ENCODE peak calls at places on chromosomes 12 and 14, in five cellular contexts. V is NCI-H146, K is heart right ventricle, E is EL, C is dorsolateral prefrontal cortex. L is an unnamed sample.

GRCh38 chr14:74671789-74672188 is 41.1 kb downstream of the AREL1 start:
- DNase-seq in V (no peak), K (no peak), E (peak; percentile 79), C (no peak), L (no peak)

GRCh38 chr14:90140956-90141316 is 79.1 kb downstream of the KCNK13 start:
- DNase-seq in V (no peak), K (no peak), E (peak; percentile 72), C (no peak), L (peak; percentile 63)

GRCh38 chr14:74204481-74204880 is 34.8 kb upstream of the VSX2 start:
- DNase-seq in V (no peak), K (no peak), E (no peak), C (no peak), L (no peak)

GRCh38 chr14:94342334-94342934 is 19.3 kb upstream of the SERPINA6 start:
- DNase-seq in V (no peak), K (peak; percentile 89), E (peak; percentile 99), C (peak; percentile 37), L (peak; percentile 85)

GRCh38 chr12:48356041-48356768 is 5.5 kb upstream of the ZNF641 start:
- DNase-seq in V (no peak), K (no peak), E (no peak), C (no peak), L (no peak)

GRCh38 chr14:79017561-79017960 is 847.4 kb downstream of the NRXN3 start:
- DNase-seq in V (no peak), K (no peak), E (no peak), C (no peak), L (no peak)

GRCh38 chr12:12070674-12071661 is at the start of gene BCL2L14:
- DNase-seq in V (peak; percentile 74), K (no peak), E (no peak), C (no peak), L (peak; percentile 7)

GRCh38 chr14:74429221-74429691 is 3.2 kb upstream of the SYNDIG1L start:
- DNase-seq in V (no peak), K (no peak), E (no peak), C (no peak), L (no peak)

GRCh38 chr14:65239143-65239672 is 136.9 kb upstream of the MAX start:
- DNase-seq in V (no peak), K (no peak), E (peak; percentile 89), C (no peak), L (no peak)

GRCh38 chr12:45402288-45402687 is 186.4 kb downstream of the ANO6 start:
- DNase-seq in V (no peak), K (peak; percentile 32), E (no peak), C (no peak), L (no peak)

GRCh38 chr12:69254046-69254445 is 14.7 kb downstream of the CPSF6 start:
- DNase-seq in V (peak; percentile 6), K (no peak), E (peak; percentile 51), C (no peak), L (peak; percentile 45)

GRCh38 chr14:41830679-41831078 is 224.0 kb downstream of the LRFN5 start:
- DNase-seq in V (peak; percentile 88), K (no peak), E (no peak), C (no peak), L (peak; percentile 89)

GRCh38 chr12:46268617-46269428 is at the start of gene SLC38A1:
- DNase-seq in V (peak; percentile 93), K (peak; percentile 75), E (peak; percentile 82), C (peak; percentile 88), L (peak; percentile 97)

L was measured in NCI-H69.